ENCODE peak calls at places on chromosomes 7 and 10, in five cellular contexts. A is activated gamma-delta T cell treated with anti-CD3 and anti-CD28 coated beads, Interleukin-2, amount 50 U/mL, for 16 hours; L is RWPE2; B is GOT3; Q is head of caudate nucleus. E is an unnamed sample.
A peak's percentile ranks its signal among the peaks of the same experiment; 100 is the strongest.

GRCh38 chr7:101128040-101128834 is 1.3 kb downstream of the SERPINE1 start:
- DNase-seq in A (no peak), L (no peak), B (no peak), Q (no peak), E (no peak)

GRCh38 chr7:3754488-3755365 is 453.7 kb downstream of the SDK1 start:
- DNase-seq in A (no peak), L (no peak), B (no peak), Q (peak; percentile 84), E (peak; percentile 59)

GRCh38 chr10:108597031-108597430 is 1326.3 kb downstream of the XPNPEP1 start:
- DNase-seq in A (no peak), L (no peak), B (no peak), Q (no peak), E (no peak)

GRCh38 chr7:22858640-22859561 is 36.3 kb upstream of the TOMM7 start:
- DNase-seq in A (no peak), L (peak; percentile 75), B (peak; percentile 66), Q (no peak), E (peak; percentile 58)

GRCh38 chr7:22156205-22156604 is 200.7 kb downstream of the RAPGEF5 start:
- DNase-seq in A (no peak), L (no peak), B (no peak), Q (no peak), E (no peak)

GRCh38 chr10:1070939-1071338 is 14.8 kb downstream of the WDR37 start:
- DNase-seq in A (no peak), L (no peak), B (no peak), Q (no peak), E (no peak)

GRCh38 chr10:63901228-63901627 is 380.0 kb downstream of the REEP3 start:
- DNase-seq in A (no peak), L (no peak), B (no peak), Q (no peak), E (peak; percentile 7)

GRCh38 chr10:71244638-71245419 is 32.5 kb downstream of the UNC5B start:
- DNase-seq in A (no peak), L (no peak), B (no peak), Q (no peak), E (no peak)

GRCh38 chr7:134452419-134452827 is 6.5 kb downstream of the AKR1B1 start:
- DNase-seq in A (no peak), L (no peak), B (no peak), Q (no peak), E (no peak)

GRCh38 chr10:1513221-1513620 is 224.1 kb downstream of the ADARB2 start:
- DNase-seq in A (no peak), L (no peak), B (no peak), Q (no peak), E (no peak)

GRCh38 chr10:101559596-101560292 is 28.3 kb downstream of the POLL start:
- DNase-seq in A (no peak), L (no peak), B (no peak), Q (no peak), E (no peak)

GRCh38 chr7:100127866-100128601 is 1.3 kb downstream of the MBLAC1 start:
- DNase-seq in A (no peak), L (no peak), B (no peak), Q (no peak), E (no peak)